ENCODE peak calls at places on chromosomes 1 and 21, in nine cellular contexts. One of them, this sample, is unnamed.

GRCh38 chr1:51784997-51785421 is 93.5 kb downstream of the NRDC start:
- DNase-seq in neural progenitor cell: no peak
- DNase-seq in HCT116: no peak
- DNase-seq in PC-3: no peak
- DNase-seq in MM.1S: no peak
- DNase-seq in GM23338: no peak
- DNase-seq in GM23248: no peak
- DNase-seq in SK-N-SH: no peak
- DNase-seq in hepatocyte: peak; percentile 42
- DNase-seq in this sample: no peak

GRCh38 chr1:224879404-224879803 is 50.1 kb upstream of the DNAH14 start:
- DNase-seq in MM.1S: no peak
- DNase-seq in PC-3: no peak
- DNase-seq in SK-N-SH: no peak
- DNase-seq in hepatocyte: no peak
- DNase-seq in neural progenitor cell: no peak
- DNase-seq in HCT116: no peak
- DNase-seq in GM23248: peak; percentile 81
- DNase-seq in GM23338: no peak
- DNase-seq in this sample: no peak

GRCh38 chr1:159941139-159941866 is 4.1 kb downstream of the IGSF9 start:
- DNase-seq in hepatocyte: no peak
- DNase-seq in HCT116: no peak
- DNase-seq in GM23338: peak; percentile 30
- DNase-seq in SK-N-SH: no peak
- DNase-seq in PC-3: no peak
- DNase-seq in MM.1S: no peak
- DNase-seq in neural progenitor cell: peak; percentile 84
- DNase-seq in GM23248: no peak
- DNase-seq in this sample: no peak

GRCh38 chr1:14524816-14525215 is 73.7 kb upstream of the KAZN start:
- DNase-seq in MM.1S: no peak
- DNase-seq in GM23338: no peak
- DNase-seq in PC-3: no peak
- DNase-seq in HCT116: no peak
- DNase-seq in GM23248: no peak
- DNase-seq in SK-N-SH: no peak
- DNase-seq in hepatocyte: no peak
- DNase-seq in neural progenitor cell: no peak
- DNase-seq in this sample: no peak

GRCh38 chr1:27527223-27527856 is 37.4 kb upstream of the WASF2 start:
- DNase-seq in GM23248: no peak
- DNase-seq in neural progenitor cell: peak; percentile 87
- DNase-seq in PC-3: no peak
- DNase-seq in SK-N-SH: peak; percentile 80
- DNase-seq in MM.1S: no peak
- DNase-seq in HCT116: no peak
- DNase-seq in GM23338: peak; percentile 91
- DNase-seq in hepatocyte: peak; percentile 92
- DNase-seq in this sample: peak; percentile 97

GRCh38 chr21:42086969-42087368 is 15.9 kb downstream of the UMODL1 start:
- DNase-seq in PC-3: no peak
- DNase-seq in GM23248: no peak
- DNase-seq in SK-N-SH: no peak
- DNase-seq in hepatocyte: no peak
- DNase-seq in neural progenitor cell: no peak
- DNase-seq in HCT116: no peak
- DNase-seq in MM.1S: no peak
- DNase-seq in GM23338: no peak
- DNase-seq in this sample: peak; percentile 37

GRCh38 chr21:42201615-42202161 is 17.3 kb upstream of the ABCG1 start:
- DNase-seq in neural progenitor cell: no peak
- DNase-seq in SK-N-SH: no peak
- DNase-seq in GM23338: no peak
- DNase-seq in GM23248: no peak
- DNase-seq in HCT116: no peak
- DNase-seq in hepatocyte: no peak
- DNase-seq in MM.1S: no peak
- DNase-seq in PC-3: no peak
- DNase-seq in this sample: no peak

GRCh38 chr1:82160036-82160435 is 359.3 kb downstream of the ADGRL2 start:
- DNase-seq in neural progenitor cell: no peak
- DNase-seq in MM.1S: no peak
- DNase-seq in PC-3: peak; percentile 83
- DNase-seq in hepatocyte: no peak
- DNase-seq in HCT116: no peak
- DNase-seq in GM23248: peak; percentile 7
- DNase-seq in SK-N-SH: no peak
- DNase-seq in GM23338: no peak
- DNase-seq in this sample: no peak

GRCh38 chr1:207007352-207008033 is 25.1 kb downstream of the C1orf116 start:
- DNase-seq in GM23338: no peak
- DNase-seq in HCT116: peak; percentile 85
- DNase-seq in GM23248: peak; percentile 94
- DNase-seq in PC-3: peak; percentile 100
- DNase-seq in hepatocyte: no peak
- DNase-seq in SK-N-SH: no peak
- DNase-seq in MM.1S: no peak
- DNase-seq in neural progenitor cell: peak; percentile 52
- DNase-seq in this sample: no peak

GRCh38 chr21:38733973-38734546 is 71.7 kb upstream of the ETS2 start:
- DNase-seq in GM23338: peak; percentile 90
- DNase-seq in PC-3: peak; percentile 84
- DNase-seq in MM.1S: peak; percentile 81
- DNase-seq in hepatocyte: peak; percentile 91
- DNase-seq in HCT116: peak; percentile 36
- DNase-seq in GM23248: peak; percentile 70
- DNase-seq in neural progenitor cell: peak; percentile 88
- DNase-seq in SK-N-SH: peak; percentile 81
- DNase-seq in this sample: peak; percentile 57

GRCh38 chr1:26417111-26417510 is 6.5 kb downstream of the LIN28A start:
- DNase-seq in GM23248: peak; percentile 73
- DNase-seq in GM23338: peak; percentile 96
- DNase-seq in HCT116: peak; percentile 80
- DNase-seq in MM.1S: peak; percentile 78
- DNase-seq in neural progenitor cell: peak; percentile 94
- DNase-seq in SK-N-SH: peak; percentile 85
- DNase-seq in PC-3: peak; percentile 85
- DNase-seq in hepatocyte: peak; percentile 88
- DNase-seq in this sample: peak; percentile 86

GRCh38 chr1:177163844-177164379 is 600 bp downstream of the ASTN1 start:
- DNase-seq in MM.1S: no peak
- DNase-seq in PC-3: no peak
- DNase-seq in neural progenitor cell: no peak
- DNase-seq in HCT116: no peak
- DNase-seq in SK-N-SH: no peak
- DNase-seq in hepatocyte: no peak
- DNase-seq in GM23248: no peak
- DNase-seq in GM23338: peak; percentile 30
- DNase-seq in this sample: no peak

GRCh38 chr1:44988531-44989156 is 2.2 kb upstream of the EIF2B3 start:
- DNase-seq in hepatocyte: no peak
- DNase-seq in GM23338: no peak
- DNase-seq in GM23248: no peak
- DNase-seq in PC-3: no peak
- DNase-seq in MM.1S: no peak
- DNase-seq in HCT116: no peak
- DNase-seq in SK-N-SH: no peak
- DNase-seq in neural progenitor cell: no peak
- DNase-seq in this sample: no peak

GRCh38 chr1:24739241-24739640 is 6.0 kb upstream of the CLIC4 start:
- DNase-seq in hepatocyte: no peak
- DNase-seq in GM23338: no peak
- DNase-seq in GM23248: no peak
- DNase-seq in neural progenitor cell: no peak
- DNase-seq in SK-N-SH: no peak
- DNase-seq in PC-3: no peak
- DNase-seq in HCT116: no peak
- DNase-seq in MM.1S: no peak
- DNase-seq in this sample: no peak

GRCh38 chr1:211735208-211736170 is 60.1 kb upstream of the NEK2 start:
- DNase-seq in MM.1S: no peak
- DNase-seq in GM23248: peak; percentile 95
- DNase-seq in neural progenitor cell: no peak
- DNase-seq in GM23338: no peak
- DNase-seq in PC-3: peak; percentile 99
- DNase-seq in SK-N-SH: peak; percentile 35
- DNase-seq in hepatocyte: peak; percentile 83
- DNase-seq in HCT116: peak; percentile 95
- DNase-seq in this sample: no peak

GRCh38 chr21:32423846-32424535 is 11.5 kb downstream of the EVA1C start:
- DNase-seq in SK-N-SH: no peak
- DNase-seq in MM.1S: no peak
- DNase-seq in PC-3: peak; percentile 56
- DNase-seq in neural progenitor cell: no peak
- DNase-seq in GM23248: no peak
- DNase-seq in hepatocyte: no peak
- DNase-seq in HCT116: no peak
- DNase-seq in GM23338: no peak
- DNase-seq in this sample: no peak

GRCh38 chr1:231919900-231920299 is 293.3 kb downstream of the DISC1 start:
- DNase-seq in neural progenitor cell: peak; percentile 29
- DNase-seq in GM23338: peak; percentile 25
- DNase-seq in SK-N-SH: peak; percentile 57
- DNase-seq in PC-3: no peak
- DNase-seq in GM23248: no peak
- DNase-seq in MM.1S: no peak
- DNase-seq in hepatocyte: no peak
- DNase-seq in HCT116: no peak
- DNase-seq in this sample: no peak

GRCh38 chr1:47725732-47726495 is 271.3 kb downstream of the TRABD2B start:
- DNase-seq in HCT116: peak; percentile 49
- DNase-seq in hepatocyte: peak; percentile 91
- DNase-seq in GM23338: peak; percentile 93
- DNase-seq in GM23248: peak; percentile 88
- DNase-seq in neural progenitor cell: peak; percentile 91
- DNase-seq in SK-N-SH: peak; percentile 89
- DNase-seq in MM.1S: peak; percentile 72
- DNase-seq in PC-3: peak; percentile 87
- DNase-seq in this sample: peak; percentile 72

GRCh38 chr21:15401331-15401730 is 328.5 kb upstream of the USP25 start:
- DNase-seq in neural progenitor cell: no peak
- DNase-seq in GM23338: no peak
- DNase-seq in MM.1S: no peak
- DNase-seq in SK-N-SH: no peak
- DNase-seq in HCT116: no peak
- DNase-seq in hepatocyte: no peak
- DNase-seq in GM23248: no peak
- DNase-seq in PC-3: no peak
- DNase-seq in this sample: no peak

GRCh38 chr1:154193821-154194220 is 1.9 kb upstream of the TPM3 start:
- DNase-seq in hepatocyte: no peak
- DNase-seq in GM23338: no peak
- DNase-seq in MM.1S: peak; percentile 24
- DNase-seq in GM23248: peak; percentile 55
- DNase-seq in neural progenitor cell: no peak
- DNase-seq in SK-N-SH: no peak
- DNase-seq in PC-3: peak; percentile 62
- DNase-seq in HCT116: no peak
- DNase-seq in this sample: no peak
- H2AFZ ChIP-seq in hepatocyte: no peak overlapping the region
- H2AFZ ChIP-seq in GM23338: no peak overlapping the region
- H2AFZ ChIP-seq in MM.1S: peak overlapping the region; percentile 66
- H2AFZ ChIP-seq in GM23248: no peak overlapping the region
- H2AFZ ChIP-seq in neural progenitor cell: no peak overlapping the region
- H2AFZ ChIP-seq in SK-N-SH: no peak overlapping the region
- H2AFZ ChIP-seq in PC-3: peak overlapping the region; percentile 50
- H2AFZ ChIP-seq in HCT116: no peak overlapping the region
- H2AFZ ChIP-seq in this sample: no peak overlapping the region

GRCh38 chr1:40633563-40634376 is 31.7 kb downstream of the RIMS3 start:
- DNase-seq in SK-N-SH: no peak
- DNase-seq in hepatocyte: peak; percentile 21
- DNase-seq in neural progenitor cell: no peak
- DNase-seq in GM23338: no peak
- DNase-seq in MM.1S: no peak
- DNase-seq in HCT116: no peak
- DNase-seq in GM23248: no peak
- DNase-seq in PC-3: no peak
- DNase-seq in this sample: no peak
- TF ChIP-seq EZH2phosphoT487 in SK-N-SH: no peak
- TF ChIP-seq EZH2phosphoT487 in hepatocyte: no peak
- TF ChIP-seq EZH2phosphoT487 in neural progenitor cell: no peak
- TF ChIP-seq EZH2phosphoT487 in GM23338: no peak
- TF ChIP-seq EZH2phosphoT487 in MM.1S: no peak
- TF ChIP-seq EZH2phosphoT487 in HCT116: no peak
- TF ChIP-seq EZH2phosphoT487 in GM23248: no peak
- TF ChIP-seq EZH2phosphoT487 in PC-3: no peak
- TF ChIP-seq EZH2phosphoT487 in this sample: no peak

GRCh38 chr1:20474333-20474975 is 11.6 kb downstream of the CAMK2N1 start:
- DNase-seq in neural progenitor cell: no peak
- DNase-seq in SK-N-SH: no peak
- DNase-seq in GM23338: no peak
- DNase-seq in GM23248: peak; percentile 47
- DNase-seq in hepatocyte: no peak
- DNase-seq in HCT116: no peak
- DNase-seq in MM.1S: no peak
- DNase-seq in PC-3: no peak
- DNase-seq in this sample: no peak

GRCh38 chr1:20473894-20474293 is 12.1 kb downstream of the CAMK2N1 start:
- DNase-seq in HCT116: no peak
- DNase-seq in GM23248: no peak
- DNase-seq in SK-N-SH: no peak
- DNase-seq in GM23338: no peak
- DNase-seq in PC-3: no peak
- DNase-seq in MM.1S: no peak
- DNase-seq in neural progenitor cell: no peak
- DNase-seq in hepatocyte: no peak
- DNase-seq in this sample: no peak

GRCh38 chr1:20475002-20475401 is 11.0 kb downstream of the CAMK2N1 start:
- DNase-seq in HCT116: no peak
- DNase-seq in neural progenitor cell: no peak
- DNase-seq in GM23248: no peak
- DNase-seq in SK-N-SH: no peak
- DNase-seq in PC-3: no peak
- DNase-seq in GM23338: no peak
- DNase-seq in hepatocyte: no peak
- DNase-seq in MM.1S: no peak
- DNase-seq in this sample: no peak

GRCh38 chr1:20472121-20472520 is 13.9 kb downstream of the CAMK2N1 start:
- DNase-seq in PC-3: no peak
- DNase-seq in hepatocyte: no peak
- DNase-seq in SK-N-SH: no peak
- DNase-seq in GM23248: no peak
- DNase-seq in MM.1S: no peak
- DNase-seq in GM23338: no peak
- DNase-seq in HCT116: no peak
- DNase-seq in neural progenitor cell: no peak
- DNase-seq in this sample: no peak

GRCh38 chr1:20472860-20473711 is 12.9 kb downstream of the CAMK2N1 start:
- DNase-seq in HCT116: no peak
- DNase-seq in PC-3: no peak
- DNase-seq in GM23248: peak; percentile 74
- DNase-seq in GM23338: peak; percentile 95
- DNase-seq in SK-N-SH: peak; percentile 78
- DNase-seq in hepatocyte: peak; percentile 88
- DNase-seq in MM.1S: no peak
- DNase-seq in neural progenitor cell: peak; percentile 92
- DNase-seq in this sample: peak; percentile 55
- H2AFZ ChIP-seq in HCT116: no peak overlapping the region
- H2AFZ ChIP-seq in PC-3: no peak overlapping the region
- H2AFZ ChIP-seq in GM23248: no peak overlapping the region
- H2AFZ ChIP-seq in GM23338: peak overlapping the region; percentile 57
- H2AFZ ChIP-seq in SK-N-SH: no peak overlapping the region
- H2AFZ ChIP-seq in hepatocyte: no peak overlapping the region
- H2AFZ ChIP-seq in MM.1S: no peak overlapping the region
- H2AFZ ChIP-seq in neural progenitor cell: peak overlapping the region; percentile 86
- H2AFZ ChIP-seq in this sample: no peak overlapping the region

GRCh38 chr1:118993712-118994049 is 5.5 kb upstream of the TBX15 start:
- DNase-seq in SK-N-SH: no peak
- DNase-seq in GM23248: no peak
- DNase-seq in MM.1S: no peak
- DNase-seq in hepatocyte: no peak
- DNase-seq in PC-3: no peak
- DNase-seq in HCT116: no peak
- DNase-seq in neural progenitor cell: no peak
- DNase-seq in GM23338: peak; percentile 55
- DNase-seq in this sample: peak; percentile 4
- TF ChIP-seq EZH2phosphoT487 in SK-N-SH: no peak
- TF ChIP-seq EZH2phosphoT487 in GM23248: no peak
- TF ChIP-seq EZH2phosphoT487 in MM.1S: no peak
- TF ChIP-seq EZH2phosphoT487 in hepatocyte: no peak
- TF ChIP-seq EZH2phosphoT487 in PC-3: no peak
- TF ChIP-seq EZH2phosphoT487 in HCT116: no peak
- TF ChIP-seq EZH2phosphoT487 in neural progenitor cell: no peak
- TF ChIP-seq EZH2phosphoT487 in GM23338: no peak
- TF ChIP-seq EZH2phosphoT487 in this sample: no peak